ENCODE peak calls at places on chromosomes 13 and 19, in eight cellular contexts. R, X, M, W, L, S, Z and Y are unnamed samples.

GRCh38 chr13:26168276-26168814 is 53.8 kb downstream of the RNF6 start:
- DNase-seq in W (no peak), M (no peak), Z (no peak), X (no peak), R (peak; percentile 48), L (no peak), S (no peak), Y (no peak)

GRCh38 chr13:67635754-67636153 is 405.6 kb upstream of the PCDH9 start:
- DNase-seq in L (no peak), Z (no peak), R (peak; percentile 4), X (no peak), M (no peak), W (no peak), S (no peak), Y (no peak)

GRCh38 chr19:17947815-17948473 is 15.1 kb downstream of the CCDC124 start:
- DNase-seq in W (peak; percentile 96), Z (peak; percentile 81), M (peak; percentile 91), R (peak; percentile 87), S (peak; percentile 68), X (peak; percentile 83), L (peak; percentile 94), Y (peak; percentile 89)

GRCh38 chr13:111038887-111039286 is 76.2 kb upstream of the ARHGEF7 start:
- DNase-seq in M (no peak), R (no peak), W (peak; percentile 2), S (no peak), L (no peak), X (no peak), Z (no peak), Y (no peak)

GRCh38 chr13:77383097-77383496 is 56.2 kb upstream of the MYCBP2 start:
- DNase-seq in R (no peak), X (no peak), Z (no peak), W (no peak), M (no peak), S (no peak), L (no peak), Y (no peak)

GRCh38 chr13:32175307-32175706 is 139.9 kb downstream of the ZAR1L start:
- DNase-seq in W (no peak), S (no peak), R (no peak), Z (no peak), M (no peak), L (no peak), X (no peak), Y (peak; percentile 24)

GRCh38 chr13:98930014-98930625 is 47.7 kb downstream of the DOCK9 start:
- DNase-seq in S (no peak), X (peak; percentile 71), R (no peak), L (no peak), W (no peak), Z (no peak), M (no peak), Y (no peak)

GRCh38 chr19:447816-448546 is 12.9 kb downstream of the SHC2 start:
- DNase-seq in L (no peak), S (no peak), M (no peak), W (no peak), Z (no peak), X (no peak), R (no peak), Y (peak; percentile 72)

GRCh38 chr13:34467450-34468083 is 474.5 kb upstream of the NBEA start:
- DNase-seq in W (no peak), S (no peak), M (no peak), L (no peak), R (no peak), X (no peak), Z (no peak), Y (no peak)

GRCh38 chr13:45737571-45738002 is 35.5 kb downstream of the CBY2 start:
- DNase-seq in X (no peak), R (no peak), S (no peak), L (no peak), W (no peak), M (no peak), Z (peak; percentile 16), Y (no peak)

GRCh38 chr19:33248104-33248503 is 22.5 kb upstream of the SLC7A10 start:
- DNase-seq in S (no peak), M (no peak), L (no peak), Z (no peak), X (no peak), R (no peak), W (peak; percentile 51), Y (no peak)

GRCh38 chr19:30704716-30705115 is 332.5 kb downstream of the ZNF536 start:
- DNase-seq in L (no peak), S (no peak), Z (no peak), R (no peak), X (no peak), M (no peak), W (no peak), Y (no peak)

GRCh38 chr19:1035998-1036621 is 3.8 kb upstream of the ABCA7 start:
- DNase-seq in Z (no peak), R (no peak), S (no peak), W (no peak), X (no peak), M (no peak), L (no peak), Y (no peak)

GRCh38 chr19:48964205-48965032 is 690 bp upstream of the FTL start:
- DNase-seq in L (no peak), M (peak; percentile 38), R (peak; percentile 44), X (no peak), Z (no peak), S (no peak), W (no peak), Y (no peak)

GRCh38 chr13:23867027-23867491 is 22.1 kb downstream of the MIPEP start:
- DNase-seq in S (no peak), X (no peak), L (no peak), Z (no peak), M (no peak), W (no peak), R (peak; percentile 85), Y (no peak)

GRCh38 chr13:57627663-57628062 is 3.9 kb upstream of the PCDH17 start:
- DNase-seq in L (no peak), M (no peak), W (no peak), R (peak; percentile 2), Z (no peak), X (no peak), S (no peak), Y (no peak)

GRCh38 chr19:19459099-19459498 is 53.6 kb downstream of the GATAD2A start:
- DNase-seq in S (no peak), X (no peak), M (no peak), W (no peak), R (peak; percentile 73), L (no peak), Z (no peak), Y (no peak)

GRCh38 chr13:61286148-61286745 is 129.4 kb downstream of the PCDH20 start:
- DNase-seq in Z (peak; percentile 16), M (no peak), W (no peak), X (no peak), L (no peak), R (no peak), S (no peak), Y (no peak)

GRCh38 chr13:22451345-22451744 is 729.4 kb upstream of the SGCG start:
- DNase-seq in X (peak; percentile 23), S (no peak), Z (no peak), W (no peak), M (peak; percentile 7), L (no peak), R (no peak), Y (no peak)

DNA sequence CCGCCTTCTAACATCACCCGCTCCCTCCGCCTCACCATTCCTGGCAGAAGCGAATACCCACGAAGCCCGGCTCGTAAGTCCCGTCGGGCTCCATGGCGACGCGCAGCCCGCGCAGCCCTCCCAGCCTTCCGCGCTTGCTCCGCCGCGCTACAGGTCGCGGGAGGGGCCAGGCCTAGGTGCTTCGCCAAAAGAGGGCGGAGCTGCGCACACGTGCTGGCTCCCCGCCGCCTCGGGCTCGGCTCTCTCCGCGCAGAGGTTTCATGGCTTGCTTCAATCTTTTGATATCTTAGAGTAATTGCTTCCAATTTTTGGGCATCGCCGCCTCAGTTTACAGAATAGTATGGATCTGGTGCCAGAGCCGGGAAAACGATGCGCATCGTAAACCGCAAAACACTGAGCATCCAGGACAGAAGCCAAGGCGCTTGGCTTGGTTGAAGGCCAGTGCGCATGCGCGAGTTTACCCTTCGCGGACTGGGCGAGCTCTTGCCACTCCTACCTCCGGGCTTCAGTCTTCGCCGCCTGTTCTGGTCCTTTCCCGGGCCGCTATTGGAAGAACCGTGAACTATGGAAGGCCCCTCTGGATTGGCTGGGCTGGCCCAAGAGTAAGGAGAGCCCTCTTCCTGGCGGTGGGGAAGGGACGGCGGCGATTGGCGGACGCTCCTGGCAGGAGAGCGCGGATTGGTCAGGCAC is at the start of gene POLR2I:
- DNase-seq in Z (peak; percentile 99), L (peak; percentile 99), R (peak; percentile 100), M (peak; percentile 99), S (peak; percentile 99), X (peak; percentile 100), W (peak; percentile 99), Y (peak; percentile 100)
- TF ChIP-seq POLR2A in Z (peak; percentile 90), L (peak; percentile 82), R (peak; percentile 43), M (peak; percentile 74), S (peak; percentile 56), X (peak; percentile 61), W (no peak), Y (peak; percentile 84)

GRCh38 chr13:95164830-95165229 is 136.4 kb downstream of the ABCC4 start:
- DNase-seq in Z (no peak), L (no peak), M (no peak), W (no peak), R (no peak), S (no peak), X (no peak), Y (no peak)
- H3K4me3 ChIP-seq in Z (no peak overlapping the region), L (no peak overlapping the region), M (no peak overlapping the region), W (no peak overlapping the region), R (no peak overlapping the region), S (no peak overlapping the region), X (no peak overlapping the region), Y (no peak overlapping the region)

DNA sequence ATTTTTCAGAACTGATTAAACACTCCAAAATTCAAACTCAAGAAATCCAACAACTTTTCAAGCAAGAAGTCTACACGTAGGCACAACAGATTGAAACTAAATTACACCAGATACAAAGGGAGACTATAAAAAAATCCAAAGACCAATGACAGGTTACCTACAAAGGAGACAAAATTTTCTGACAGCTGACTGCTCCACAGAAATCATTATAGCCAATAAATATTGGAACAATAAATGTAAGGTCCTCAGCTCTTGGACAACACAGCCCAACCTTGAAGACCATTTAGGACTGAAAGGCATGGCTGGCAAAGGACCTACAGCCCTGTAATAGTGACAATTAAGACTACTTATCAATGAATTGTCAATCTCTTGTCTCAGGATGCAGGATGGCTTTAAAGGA is 15.9 kb downstream of the ZNF350 start:
- DNase-seq in W (no peak), R (no peak), M (no peak), L (no peak), Z (no peak), S (no peak), X (no peak), Y (no peak)
- H3K27ac ChIP-seq in W (no peak overlapping the region), R (no peak overlapping the region), M (no peak overlapping the region), L (no peak overlapping the region), Z (no peak overlapping the region), S (no peak overlapping the region), X (no peak overlapping the region), Y (no peak overlapping the region)

DNA sequence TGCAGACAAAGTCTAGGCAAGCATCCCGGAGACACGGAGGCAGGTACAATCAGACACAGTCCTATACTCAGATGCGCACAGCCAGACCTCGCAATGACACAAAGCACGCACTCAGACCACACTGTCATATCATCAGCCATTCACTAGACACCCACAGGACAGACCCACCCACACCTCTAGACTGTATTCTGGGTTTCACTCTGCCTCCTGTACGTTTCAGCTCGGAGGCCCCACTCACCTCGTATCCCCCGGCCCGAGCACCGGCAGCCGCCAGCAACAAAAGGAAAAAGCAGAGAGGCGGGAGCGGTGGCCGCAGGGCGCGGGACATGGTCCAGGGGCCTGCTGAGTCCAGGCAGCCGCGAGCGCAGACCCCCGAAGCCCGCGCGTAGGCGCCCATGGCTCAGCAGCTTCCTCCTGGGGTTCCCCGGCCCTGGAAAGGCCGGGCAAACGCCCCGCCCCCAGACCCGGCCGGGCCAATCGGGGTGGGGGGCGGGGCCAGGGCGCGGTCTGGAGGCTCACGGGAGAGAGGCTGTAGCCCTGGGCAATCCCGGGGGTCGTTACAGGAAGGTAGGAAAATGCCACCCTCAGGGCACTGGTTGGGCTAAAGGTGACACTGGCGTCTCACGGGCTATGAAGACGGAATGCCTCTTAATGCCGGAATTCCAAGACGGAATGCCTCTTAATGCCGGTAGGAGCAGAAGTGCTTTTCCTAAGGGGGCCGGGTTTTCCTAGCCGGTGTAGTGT is at the start of the genes MAN2B1 and WDR83:
- DNase-seq in X (peak; percentile 71), S (peak; percentile 64), Z (no peak), L (peak; percentile 66), W (peak; percentile 88), R (peak; percentile 52), M (peak; percentile 83), Y (peak; percentile 75)
- TF ChIP-seq POLR2A in X (no peak), S (no peak), Z (no peak), L (no peak), W (no peak), R (no peak), M (peak; percentile 48), Y (peak; percentile 27)